ENCODE peak calls at places on chromosome 3, in ten cellular contexts. T is GM23338, G is endodermal cell, Y is AG10803, B is stomach, P is breast epithelium, F is WERI-Rb-1, K is fibroblast of lung, O is bronchial epithelial cell, W is ovary. V is an unnamed sample.

GRCh38 chr3:151838574-151839312 is 24.8 kb downstream of the AADAC start:
- DNase-seq in F (peak; percentile 24), Y (peak; percentile 83), W (no peak), B (peak; percentile 61), K (peak; percentile 80), G (peak; percentile 64), T (peak; percentile 91), P (no peak), O (peak; percentile 68), V (peak; percentile 84)

GRCh38 chr3:41053220-41053619 is 146.1 kb upstream of the CTNNB1 start:
- DNase-seq in F (no peak), B (no peak), G (no peak), T (no peak), O (peak; percentile 40), Y (no peak), P (no peak), W (no peak), K (no peak), V (no peak)

GRCh38 chr3:150925751-150926201 is 20.5 kb upstream of the MINDY4B start:
- DNase-seq in W (peak; percentile 44), P (no peak), T (peak; percentile 96), O (peak; percentile 41), K (peak; percentile 29), G (peak; percentile 94), Y (no peak), F (peak; percentile 53), B (peak; percentile 61), V (peak; percentile 27)

GRCh38 chr3:9226326-9226725 is 23.1 kb downstream of the SRGAP3 start:
- DNase-seq in F (peak; percentile 57), O (peak; percentile 58), G (no peak), T (no peak), W (no peak), B (no peak), K (peak; percentile 90), Y (peak; percentile 31), P (no peak), V (no peak)

GRCh38 chr3:79414821-79415220 is 353.0 kb downstream of the ROBO1 start:
- DNase-seq in G (no peak), Y (peak; percentile 56), O (peak; percentile 74), F (no peak), P (no peak), W (no peak), B (no peak), T (no peak), K (peak; percentile 70), V (peak; percentile 76)

GRCh38 chr3:126917232-126917804 is 65.6 kb upstream of the PLXNA1 start:
- DNase-seq in O (no peak), P (no peak), F (no peak), T (no peak), G (no peak), W (no peak), Y (no peak), B (no peak), K (no peak), V (no peak)

GRCh38 chr3:22898558-22898957 is 304.6 kb upstream of the UBE2E2 start:
- DNase-seq in Y (no peak), P (no peak), O (no peak), T (no peak), W (no peak), G (no peak), B (no peak), F (no peak), K (no peak), V (no peak)

GRCh38 chr3:54951405-54951804 is 23.5 kb upstream of the LRTM1 start:
- DNase-seq in O (peak; percentile 35), B (peak; percentile 37), Y (peak; percentile 93), W (peak; percentile 88), T (peak; percentile 77), G (peak; percentile 89), F (peak; percentile 70), K (peak; percentile 93), P (peak; percentile 54), V (peak; percentile 75)

GRCh38 chr3:134485075-134485536 is 679 bp downstream of the ANAPC13 start:
- DNase-seq in F (peak; percentile 26), P (no peak), W (no peak), T (peak; percentile 38), B (no peak), G (peak; percentile 60), Y (peak; percentile 30), K (peak; percentile 28), O (peak; percentile 27), V (no peak)

GRCh38 chr3:71304684-71305083 is 278.8 kb downstream of the FOXP1 start:
- DNase-seq in P (no peak), K (no peak), W (no peak), F (no peak), T (peak; percentile 48), O (peak; percentile 23), G (no peak), Y (no peak), B (no peak), V (peak; percentile 58)
- TF ChIP-seq CTCF in P (no peak), K (peak; percentile 56), W (peak; percentile 53), F (no peak), T (peak; percentile 53), O (peak; percentile 17), G (peak; percentile 72), Y (peak; percentile 26), B (peak; percentile 43), V (peak; percentile 56)

GRCh38 chr3:178714971-178715832 is 179.0 kb downstream of the KCNMB2 start:
- DNase-seq in G (no peak), P (no peak), Y (no peak), F (no peak), K (no peak), T (no peak), O (peak; percentile 76), W (no peak), B (no peak), V (no peak)
- H3K4me3 ChIP-seq in G (no peak overlapping the region), P (no peak overlapping the region), Y (no peak overlapping the region), F (no peak overlapping the region), K (no peak overlapping the region), T (no peak overlapping the region), O (no peak overlapping the region), W (no peak overlapping the region), B (no peak overlapping the region), V (no peak overlapping the region)

DNA sequence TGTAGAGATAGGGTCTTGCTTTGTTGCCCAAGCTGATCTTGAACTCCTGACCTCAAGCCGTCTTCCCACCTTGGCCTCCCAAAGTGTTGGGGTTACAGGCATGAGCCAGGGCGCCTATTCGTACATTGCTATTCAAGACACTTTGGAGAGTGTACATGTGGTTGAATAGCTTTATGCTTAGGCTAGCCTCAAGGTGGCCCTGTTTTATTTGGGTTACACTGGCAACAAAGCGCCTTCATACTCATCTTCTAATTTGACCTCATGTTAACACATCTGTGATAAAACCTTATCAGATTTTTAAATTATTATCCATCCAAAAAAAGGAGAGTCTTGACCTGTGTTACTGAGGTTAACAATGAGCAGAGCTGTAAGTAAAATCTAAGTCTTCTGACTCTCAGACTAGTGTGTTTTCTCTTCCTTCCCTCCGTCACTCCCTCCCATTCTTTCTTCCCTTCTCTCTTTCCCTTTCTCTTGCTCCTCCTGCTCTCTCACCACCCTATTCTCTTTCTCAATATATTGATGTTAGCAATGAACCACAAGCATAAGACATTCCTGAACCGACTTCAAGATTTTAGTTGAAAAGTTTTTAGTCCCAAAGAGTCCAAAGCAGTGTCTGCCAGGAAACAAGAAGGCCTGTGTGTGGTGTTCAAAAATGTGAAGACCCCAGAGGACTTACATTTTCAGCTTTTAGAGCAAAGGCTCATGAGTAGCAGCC is 603.7 kb upstream of the CFAP20DC start:
- DNase-seq in P (no peak), W (no peak), K (no peak), Y (peak; percentile 34), B (no peak), O (peak; percentile 58), G (no peak), F (no peak), T (no peak), V (no peak)
- TF ChIP-seq CTCF in P (no peak), W (no peak), K (no peak), Y (no peak), B (no peak), O (peak; percentile 23), G (no peak), F (no peak), T (no peak), V (no peak)

GRCh38 chr3:111859061-111859973 is at the start of gene PHLDB2:
- DNase-seq in W (peak; percentile 84), K (peak; percentile 85), P (peak; percentile 78), Y (peak; percentile 80), F (peak; percentile 88), G (peak; percentile 96), O (peak; percentile 94), B (peak; percentile 45), T (peak; percentile 93), V (peak; percentile 87)

GRCh38 chr3:111862415-111862814 is 3.4 kb downstream of the PHLDB2 start:
- DNase-seq in W (no peak), Y (no peak), T (no peak), F (peak; percentile 26), K (no peak), O (no peak), B (no peak), G (no peak), P (no peak), V (no peak)

GRCh38 chr3:111859974-111860859 is 1.2 kb downstream of the PHLDB2 start:
- DNase-seq in F (peak; percentile 83), O (peak; percentile 78), K (peak; percentile 88), Y (peak; percentile 87), P (peak; percentile 66), G (peak; percentile 94), W (peak; percentile 77), B (peak; percentile 75), T (peak; percentile 99), V (peak; percentile 79)

GRCh38 chr3:111862974-111863373 is 3.9 kb downstream of the PHLDB2 start:
- DNase-seq in T (no peak), P (no peak), F (peak; percentile 56), B (no peak), O (no peak), Y (no peak), K (no peak), G (no peak), W (no peak), V (no peak)

GRCh38 chr3:111861396-111861795 is 2.3 kb downstream of the PHLDB2 start:
- DNase-seq in B (no peak), P (no peak), O (no peak), Y (no peak), W (no peak), K (peak; percentile 47), G (no peak), T (no peak), F (no peak), V (no peak)
- H3K4me3 ChIP-seq in B (peak overlapping the region; percentile 81), P (peak overlapping the region; percentile 86), O (no peak overlapping the region), Y (peak overlapping the region; percentile 87), W (peak overlapping the region; percentile 88), K (peak overlapping the region; percentile 83), G (peak overlapping the region; percentile 92), T (peak overlapping the region; percentile 71), F (no peak overlapping the region), V (peak overlapping the region; percentile 64)